ENCODE peak calls at places on chromosome 13, in eight cellular contexts. R is GM12865; U is naive thymus-derived CD8-positive, alpha-beta T cell; T is NCI-H1417; G is stimulated activated CD8-positive, alpha-beta memory T cell treated with anti-CD3 and anti-CD28 coated beads, Interleukin-7, amount 100 ng/mL, for 48 hours; E is AG10803; S is PC-3; H is ELR. A is an unnamed sample.

GRCh38 chr13:72782717-72783116 is 784 bp downstream of the PIBF1 start:
- DNase-seq in R (peak), U (no peak), T (peak), G (no peak), E (peak), S (no peak), H (peak), A (no peak)

GRCh38 chr13:42454749-42455148 is 119.2 kb upstream of the TNFSF11 start:
- DNase-seq in R (no peak), U (no peak), T (no peak), G (no peak), E (no peak), S (no peak), H (no peak), A (no peak)

GRCh38 chr13:111557921-111558699 is 237.7 kb downstream of the TEX29 start:
- DNase-seq in R (no peak), U (no peak), T (no peak), G (no peak), E (no peak), S (no peak), H (no peak), A (no peak)

GRCh38 chr13:99265823-99266426 is 7.7 kb upstream of the GPR18 start:
- DNase-seq in R (peak), U (peak), T (peak), G (no peak), E (peak), S (peak), H (peak), A (peak)

GRCh38 chr13:66879971-66880370 is 350.2 kb downstream of the PCDH9 start:
- DNase-seq in R (no peak), U (no peak), T (peak), G (no peak), E (no peak), S (no peak), H (no peak), A (no peak)

GRCh38 chr13:60312851-60313505 is 84.0 kb upstream of the TDRD3 start:
- DNase-seq in R (no peak), U (no peak), T (no peak), G (no peak), E (no peak), S (no peak), H (no peak), A (no peak)

GRCh38 chr13:29905845-29906244 is 55.4 kb upstream of the UBL3 start:
- DNase-seq in R (no peak), U (no peak), T (no peak), G (no peak), E (peak), S (peak), H (no peak), A (no peak)

GRCh38 chr13:24097064-24097463 is 63.5 kb upstream of the SPATA13 start:
- DNase-seq in R (peak), U (no peak), T (no peak), G (peak), E (peak), S (peak), H (peak), A (no peak)

A was measured in GM10248.